ENCODE peak calls at places on chromosomes 2 and 18, in six cellular contexts. V is prostate gland, A is lower leg skin, C is mesendoderm, B is fibroblast of mammary gland, N is psoas muscle. T is an unnamed sample.

GRCh38 chr2:144515694-144516416 is 4.1 kb downstream of the ZEB2 start:
- DNase-seq in V (no peak), A (peak; percentile 88), C (no peak), B (peak; percentile 66), N (peak; percentile 79), T (no peak)

GRCh38 chr2:86785456-86785855 is 5.3 kb downstream of the CD8A start:
- DNase-seq in V (no peak), A (no peak), C (no peak), B (no peak), N (no peak), T (no peak)

GRCh38 chr2:224608104-224608503 is 22.9 kb upstream of the CUL3 start:
- DNase-seq in V (no peak), A (no peak), C (peak; percentile 10), B (no peak), N (no peak), T (no peak)

GRCh38 chr2:215705771-215706261 is 269.9 kb upstream of the FN1 start:
- DNase-seq in V (no peak), A (no peak), C (no peak), B (peak; percentile 39), N (no peak), T (no peak)

GRCh38 chr2:197075286-197075685 is 148.8 kb upstream of the PGAP1 start:
- DNase-seq in V (no peak), A (no peak), C (no peak), B (no peak), N (no peak), T (no peak)

GRCh38 chr2:212536385-212537310 is 2.0 kb downstream of the ERBB4 start:
- DNase-seq in V (no peak), A (no peak), C (peak; percentile 41), B (no peak), N (peak; percentile 36), T (no peak)

GRCh38 chr2:180449171-180449570 is 442.1 kb upstream of the CWC22 start:
- DNase-seq in V (no peak), A (no peak), C (no peak), B (peak; percentile 13), N (no peak), T (no peak)

GRCh38 chr2:1585635-1586034 is 158.7 kb downstream of the PXDN start:
- DNase-seq in V (no peak), A (peak; percentile 66), C (no peak), B (no peak), N (peak; percentile 36), T (no peak)

GRCh38 chr2:174343638-174344455 is 9.1 kb downstream of the SP9 start:
- DNase-seq in V (no peak), A (peak; percentile 81), C (peak; percentile 48), B (no peak), N (no peak), T (no peak)

GRCh38 chr2:132814651-132815050 is 144.6 kb upstream of the LYPD1 start:
- DNase-seq in V (no peak), A (no peak), C (no peak), B (no peak), N (no peak), T (no peak)

GRCh38 chr2:128236491-128237035 is 82.1 kb downstream of the HS6ST1 start:
- DNase-seq in V (no peak), A (peak; percentile 72), C (no peak), B (peak; percentile 91), N (peak; percentile 42), T (no peak)
- H3K4me3 ChIP-seq in V (no peak overlapping the region), A (no peak overlapping the region), C (no peak overlapping the region), B (no peak overlapping the region), N (no peak overlapping the region), T (no peak overlapping the region)

GRCh38 chr2:11496311-11496710 is 30.4 kb upstream of the E2F6 start:
- DNase-seq in V (no peak), A (no peak), C (no peak), B (no peak), N (no peak), T (no peak)

GRCh38 chr2:11498126-11498473 is 32.1 kb upstream of the E2F6 start:
- DNase-seq in V (no peak), A (no peak), C (no peak), B (no peak), N (no peak), T (no peak)

GRCh38 chr2:11493282-11493681 is 27.3 kb upstream of the E2F6 start:
- DNase-seq in V (no peak), A (no peak), C (no peak), B (no peak), N (no peak), T (no peak)

GRCh38 chr2:11494310-11494709 is 28.3 kb upstream of the E2F6 start:
- DNase-seq in V (no peak), A (no peak), C (no peak), B (no peak), N (no peak), T (no peak)

DNA sequence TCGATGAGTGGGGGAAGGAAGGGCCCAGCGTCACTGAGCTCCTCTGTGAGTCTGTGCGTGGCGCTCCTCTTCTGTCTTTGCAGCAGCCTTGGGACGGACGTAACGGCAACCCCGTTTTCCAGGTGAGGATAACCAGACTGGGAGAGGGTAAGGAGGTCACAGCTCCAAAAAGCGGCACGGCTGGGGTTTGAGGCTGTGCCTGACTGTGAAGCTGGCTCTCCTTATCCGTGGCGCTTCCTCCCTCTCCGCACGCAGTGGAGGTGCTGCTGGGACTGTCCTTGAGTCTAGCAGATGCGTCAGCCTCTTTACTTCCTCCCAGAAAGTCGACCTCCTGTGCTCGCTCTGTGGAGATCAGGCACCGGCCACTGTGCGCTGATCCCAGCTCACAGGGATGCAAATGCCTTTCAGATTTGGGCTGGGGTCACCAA is 29.9 kb upstream of the E2F6 start:
- DNase-seq in V (no peak), A (no peak), C (peak; percentile 82), B (no peak), N (no peak), T (no peak)
- H3K4me3 ChIP-seq in V (no peak overlapping the region), A (no peak overlapping the region), C (no peak overlapping the region), B (no peak overlapping the region), N (no peak overlapping the region), T (no peak overlapping the region)

GRCh38 chr18:9417081-9417841 is 58.1 kb upstream of the RALBP1 start:
- DNase-seq in V (no peak), A (no peak), C (no peak), B (peak; percentile 31), N (peak; percentile 65), T (no peak)
- H3K4me3 ChIP-seq in V (no peak overlapping the region), A (no peak overlapping the region), C (no peak overlapping the region), B (no peak overlapping the region), N (peak overlapping the region; percentile 39), T (peak overlapping the region; percentile 11)

GRCh38 chr2:105575626-105576025 is 169.1 kb upstream of the NCK2 start:
- DNase-seq in V (no peak), A (peak; percentile 43), C (no peak), B (no peak), N (no peak), T (no peak)
- H3K4me3 ChIP-seq in V (no peak overlapping the region), A (no peak overlapping the region), C (no peak overlapping the region), B (no peak overlapping the region), N (no peak overlapping the region), T (no peak overlapping the region)

GRCh38 chr2:119308793-119309330 is 57.8 kb downstream of the C2orf76 start:
- DNase-seq in V (no peak), A (no peak), C (no peak), B (no peak), N (no peak), T (no peak)

GRCh38 chr2:119306196-119306590 is 60.4 kb downstream of the C2orf76 start:
- DNase-seq in V (no peak), A (peak; percentile 77), C (no peak), B (no peak), N (peak; percentile 49), T (no peak)

GRCh38 chr2:119305497-119306195 is 61.0 kb downstream of the C2orf76 start:
- DNase-seq in V (no peak), A (peak; percentile 45), C (no peak), B (no peak), N (no peak), T (no peak)

GRCh38 chr2:119304852-119305251 is 61.8 kb downstream of the C2orf76 start:
- DNase-seq in V (no peak), A (peak; percentile 62), C (no peak), B (no peak), N (no peak), T (no peak)

DNA sequence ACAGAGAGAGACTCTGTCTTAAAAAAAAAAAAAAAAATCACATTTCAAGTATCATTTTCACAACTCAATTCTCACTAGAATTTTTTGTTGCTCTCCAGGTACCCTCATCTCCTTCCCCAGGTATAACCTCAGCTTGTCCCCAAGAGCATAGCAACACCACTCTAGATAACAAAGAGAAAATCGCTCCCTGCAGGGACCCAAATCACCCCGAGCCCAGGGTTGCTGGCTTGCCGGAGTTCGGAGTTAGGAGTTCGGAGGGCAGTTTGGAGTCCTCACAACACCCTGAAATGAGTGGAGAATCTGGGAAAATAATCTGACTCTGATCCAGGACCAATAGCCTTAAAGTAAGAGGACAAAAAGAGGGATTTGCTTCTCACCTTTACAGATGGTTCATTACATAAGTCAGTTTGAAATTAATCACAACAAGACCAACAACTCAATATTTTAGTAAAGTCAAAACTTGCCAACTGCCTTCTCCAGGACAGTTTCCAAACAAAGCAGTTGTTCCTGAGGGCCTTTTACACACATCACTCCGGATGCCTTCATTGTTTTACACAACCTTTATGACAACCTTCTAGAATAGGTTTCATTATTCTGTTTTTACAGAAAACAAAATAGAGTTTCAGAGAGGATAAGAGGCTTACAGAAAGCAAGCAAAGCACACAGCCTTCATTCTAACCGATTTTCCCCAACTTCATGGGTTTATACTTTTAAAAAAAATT is 59.1 kb downstream of the C2orf76 start:
- DNase-seq in V (no peak), A (no peak), C (no peak), B (no peak), N (no peak), T (no peak)
- H3K4me3 ChIP-seq in V (no peak overlapping the region), A (no peak overlapping the region), C (no peak overlapping the region), B (no peak overlapping the region), N (no peak overlapping the region), T (no peak overlapping the region)

GRCh38 chr2:3494984-3495666 is 24.2 kb downstream of the ADI1 start:
- DNase-seq in V (no peak), A (peak; percentile 64), C (no peak), B (no peak), N (no peak), T (no peak)

GRCh38 chr2:3493610-3493997 is 25.7 kb downstream of the ADI1 start:
- DNase-seq in V (no peak), A (peak; percentile 62), C (peak; percentile 56), B (peak; percentile 79), N (no peak), T (no peak)

GRCh38 chr2:3491716-3492474 is 27.4 kb downstream of the ADI1 start:
- DNase-seq in V (no peak), A (peak; percentile 78), C (no peak), B (no peak), N (peak; percentile 40), T (no peak)

GRCh38 chr2:3491306-3491705 is 28.0 kb downstream of the ADI1 start:
- DNase-seq in V (no peak), A (peak; percentile 29), C (no peak), B (no peak), N (peak; percentile 37), T (no peak)

GRCh38 chr2:3492951-3493609 is 26.3 kb downstream of the ADI1 start:
- DNase-seq in V (no peak), A (peak; percentile 80), C (no peak), B (peak; percentile 98), N (peak; percentile 77), T (peak; percentile 75)
- H3K4me3 ChIP-seq in V (no peak overlapping the region), A (no peak overlapping the region), C (no peak overlapping the region), B (peak overlapping the region; percentile 20), N (no peak overlapping the region), T (no peak overlapping the region)